ENCODE peak calls at places on chromosome 20, in five cellular contexts. One of them, this sample, is unnamed.

GRCh38 chr20:20073851-20074252 is 21.5 kb downstream of the CFAP61 start:
- DNase-seq in activated CD4-positive, CD25-positive, alpha-beta regulatory T cell: no peak
- DNase-seq in NCI-H1105 treated with DMSO at 0.1 percent for 48 hours: peak
- DNase-seq in GM10248: no peak
- DNase-seq in heart left ventricle: no peak
- DNase-seq in this sample: no peak

GRCh38 chr20:61497029-61497627 is 245.1 kb downstream of the CDH4 start:
- DNase-seq in activated CD4-positive, CD25-positive, alpha-beta regulatory T cell: no peak
- DNase-seq in NCI-H1105 treated with DMSO at 0.1 percent for 48 hours: no peak
- DNase-seq in GM10248: no peak
- DNase-seq in heart left ventricle: no peak
- DNase-seq in this sample: no peak

GRCh38 chr20:21190866-21191265 is 65.0 kb downstream of the KIZ start:
- DNase-seq in activated CD4-positive, CD25-positive, alpha-beta regulatory T cell: no peak
- DNase-seq in NCI-H1105 treated with DMSO at 0.1 percent for 48 hours: no peak
- DNase-seq in GM10248: no peak
- DNase-seq in heart left ventricle: no peak
- DNase-seq in this sample: no peak

GRCh38 chr20:45268531-45268930 is 14.2 kb upstream of the SLPI start:
- DNase-seq in activated CD4-positive, CD25-positive, alpha-beta regulatory T cell: no peak
- DNase-seq in NCI-H1105 treated with DMSO at 0.1 percent for 48 hours: no peak
- DNase-seq in GM10248: no peak
- DNase-seq in heart left ventricle: no peak
- DNase-seq in this sample: no peak

GRCh38 chr20:59560588-59561227 is 43.6 kb upstream of the PHACTR3 start:
- DNase-seq in activated CD4-positive, CD25-positive, alpha-beta regulatory T cell: no peak
- DNase-seq in NCI-H1105 treated with DMSO at 0.1 percent for 48 hours: peak
- DNase-seq in GM10248: peak
- DNase-seq in heart left ventricle: no peak
- DNase-seq in this sample: no peak

GRCh38 chr20:5349448-5349847 is 32.7 kb upstream of the PROKR2 start:
- DNase-seq in activated CD4-positive, CD25-positive, alpha-beta regulatory T cell: no peak
- DNase-seq in NCI-H1105 treated with DMSO at 0.1 percent for 48 hours: no peak
- DNase-seq in GM10248: no peak
- DNase-seq in heart left ventricle: no peak
- DNase-seq in this sample: no peak

GRCh38 chr20:34922654-34923381 is 32.8 kb downstream of the GSS start:
- DNase-seq in activated CD4-positive, CD25-positive, alpha-beta regulatory T cell: no peak
- DNase-seq in NCI-H1105 treated with DMSO at 0.1 percent for 48 hours: no peak
- DNase-seq in GM10248: no peak
- DNase-seq in heart left ventricle: no peak
- DNase-seq in this sample: no peak

GRCh38 chr20:38181207-38181693 is 16.2 kb upstream of the TGM2 start:
- DNase-seq in activated CD4-positive, CD25-positive, alpha-beta regulatory T cell: no peak
- DNase-seq in NCI-H1105 treated with DMSO at 0.1 percent for 48 hours: no peak
- DNase-seq in GM10248: peak
- DNase-seq in heart left ventricle: no peak
- DNase-seq in this sample: no peak

GRCh38 chr20:63517376-63518309 is 2.9 kb upstream of the PPDPF start:
- DNase-seq in activated CD4-positive, CD25-positive, alpha-beta regulatory T cell: no peak
- DNase-seq in NCI-H1105 treated with DMSO at 0.1 percent for 48 hours: no peak
- DNase-seq in GM10248: no peak
- DNase-seq in heart left ventricle: no peak
- DNase-seq in this sample: no peak

GRCh38 chr20:62066339-62066982 is 780 bp upstream of the TAF4 start:
- DNase-seq in activated CD4-positive, CD25-positive, alpha-beta regulatory T cell: no peak
- DNase-seq in NCI-H1105 treated with DMSO at 0.1 percent for 48 hours: peak
- DNase-seq in GM10248: peak
- DNase-seq in heart left ventricle: peak
- DNase-seq in this sample: peak

GRCh38 chr20:62480318-62480717 is 4.5 kb upstream of the GATA5 start:
- DNase-seq in activated CD4-positive, CD25-positive, alpha-beta regulatory T cell: no peak
- DNase-seq in NCI-H1105 treated with DMSO at 0.1 percent for 48 hours: no peak
- DNase-seq in GM10248: no peak
- DNase-seq in heart left ventricle: no peak
- DNase-seq in this sample: no peak

GRCh38 chr20:32507998-32508774 is 76.9 kb downstream of the NOL4L start:
- DNase-seq in activated CD4-positive, CD25-positive, alpha-beta regulatory T cell: no peak
- DNase-seq in NCI-H1105 treated with DMSO at 0.1 percent for 48 hours: no peak
- DNase-seq in GM10248: no peak
- DNase-seq in heart left ventricle: no peak
- DNase-seq in this sample: no peak

GRCh38 chr20:44918342-44918741 is 8.5 kb downstream of the PABPC1L start:
- DNase-seq in activated CD4-positive, CD25-positive, alpha-beta regulatory T cell: no peak
- DNase-seq in NCI-H1105 treated with DMSO at 0.1 percent for 48 hours: no peak
- DNase-seq in GM10248: no peak
- DNase-seq in heart left ventricle: no peak
- DNase-seq in this sample: no peak

GRCh38 chr20:57991211-57991841 is 237.1 kb downstream of the ANKRD60 start:
- DNase-seq in activated CD4-positive, CD25-positive, alpha-beta regulatory T cell: no peak
- DNase-seq in NCI-H1105 treated with DMSO at 0.1 percent for 48 hours: no peak
- DNase-seq in GM10248: no peak
- DNase-seq in heart left ventricle: no peak
- DNase-seq in this sample: no peak

GRCh38 chr20:29472606-29473005 is 1784.9 kb upstream of the DEFB115 start:
- DNase-seq in activated CD4-positive, CD25-positive, alpha-beta regulatory T cell: no peak
- DNase-seq in NCI-H1105 treated with DMSO at 0.1 percent for 48 hours: no peak
- DNase-seq in GM10248: no peak
- DNase-seq in heart left ventricle: no peak
- DNase-seq in this sample: no peak

GRCh38 chr20:21435576-21435975 is 38.2 kb upstream of the NKX2-4 start:
- DNase-seq in activated CD4-positive, CD25-positive, alpha-beta regulatory T cell: no peak
- DNase-seq in NCI-H1105 treated with DMSO at 0.1 percent for 48 hours: no peak
- DNase-seq in GM10248: no peak
- DNase-seq in heart left ventricle: no peak
- DNase-seq in this sample: no peak

GRCh38 chr20:47672166-47672565 is 113.1 kb downstream of the SULF2 start:
- DNase-seq in activated CD4-positive, CD25-positive, alpha-beta regulatory T cell: no peak
- DNase-seq in NCI-H1105 treated with DMSO at 0.1 percent for 48 hours: no peak
- DNase-seq in GM10248: peak
- DNase-seq in heart left ventricle: no peak
- DNase-seq in this sample: no peak

GRCh38 chr20:24780648-24781047 is 168.4 kb upstream of the CST7 start:
- DNase-seq in activated CD4-positive, CD25-positive, alpha-beta regulatory T cell: no peak
- DNase-seq in NCI-H1105 treated with DMSO at 0.1 percent for 48 hours: no peak
- DNase-seq in GM10248: no peak
- DNase-seq in heart left ventricle: no peak
- DNase-seq in this sample: no peak

GRCh38 chr20:723756-724155 is 44.5 kb downstream of the SLC52A3 start:
- DNase-seq in activated CD4-positive, CD25-positive, alpha-beta regulatory T cell: no peak
- DNase-seq in NCI-H1105 treated with DMSO at 0.1 percent for 48 hours: no peak
- DNase-seq in GM10248: no peak
- DNase-seq in heart left ventricle: peak
- DNase-seq in this sample: no peak

GRCh38 chr20:43508604-43509040 is 1.1 kb downstream of the L3MBTL1 start:
- DNase-seq in activated CD4-positive, CD25-positive, alpha-beta regulatory T cell: no peak
- DNase-seq in NCI-H1105 treated with DMSO at 0.1 percent for 48 hours: no peak
- DNase-seq in GM10248: no peak
- DNase-seq in heart left ventricle: no peak
- DNase-seq in this sample: no peak

GRCh38 chr20:32385541-32385940 is 27.4 kb downstream of the ASXL1 start:
- DNase-seq in activated CD4-positive, CD25-positive, alpha-beta regulatory T cell: no peak
- DNase-seq in NCI-H1105 treated with DMSO at 0.1 percent for 48 hours: no peak
- DNase-seq in GM10248: no peak
- DNase-seq in heart left ventricle: no peak
- DNase-seq in this sample: no peak

GRCh38 chr20:7722564-7722963 is 217.7 kb downstream of the HAO1 start:
- DNase-seq in activated CD4-positive, CD25-positive, alpha-beta regulatory T cell: no peak
- DNase-seq in NCI-H1105 treated with DMSO at 0.1 percent for 48 hours: no peak
- DNase-seq in GM10248: no peak
- DNase-seq in heart left ventricle: no peak
- DNase-seq in this sample: no peak

GRCh38 chr20:39631557-39631956 is 669.4 kb downstream of the DHX35 start:
- DNase-seq in activated CD4-positive, CD25-positive, alpha-beta regulatory T cell: no peak
- DNase-seq in NCI-H1105 treated with DMSO at 0.1 percent for 48 hours: no peak
- DNase-seq in GM10248: no peak
- DNase-seq in heart left ventricle: no peak
- DNase-seq in this sample: no peak

GRCh38 chr20:2217857-2218529 is 77.8 kb upstream of the TGM3 start:
- DNase-seq in activated CD4-positive, CD25-positive, alpha-beta regulatory T cell: no peak
- DNase-seq in NCI-H1105 treated with DMSO at 0.1 percent for 48 hours: no peak
- DNase-seq in GM10248: no peak
- DNase-seq in heart left ventricle: peak
- DNase-seq in this sample: no peak

GRCh38 chr20:8254911-8255582 is 123.0 kb downstream of the PLCB1 start:
- DNase-seq in activated CD4-positive, CD25-positive, alpha-beta regulatory T cell: no peak
- DNase-seq in NCI-H1105 treated with DMSO at 0.1 percent for 48 hours: no peak
- DNase-seq in GM10248: no peak
- DNase-seq in heart left ventricle: no peak
- DNase-seq in this sample: no peak

GRCh38 chr20:1938464-1939269 is 43.5 kb downstream of the SIRPA start:
- DNase-seq in activated CD4-positive, CD25-positive, alpha-beta regulatory T cell: no peak
- DNase-seq in NCI-H1105 treated with DMSO at 0.1 percent for 48 hours: no peak
- DNase-seq in GM10248: no peak
- DNase-seq in heart left ventricle: no peak
- DNase-seq in this sample: no peak

GRCh38 chr20:61958773-61959172 is 106.9 kb downstream of the TAF4 start:
- DNase-seq in activated CD4-positive, CD25-positive, alpha-beta regulatory T cell: no peak
- DNase-seq in NCI-H1105 treated with DMSO at 0.1 percent for 48 hours: no peak
- DNase-seq in GM10248: no peak
- DNase-seq in heart left ventricle: peak
- DNase-seq in this sample: no peak

GRCh38 chr20:61923371-61924166 is 142.1 kb downstream of the TAF4 start:
- DNase-seq in activated CD4-positive, CD25-positive, alpha-beta regulatory T cell: no peak
- DNase-seq in NCI-H1105 treated with DMSO at 0.1 percent for 48 hours: no peak
- DNase-seq in GM10248: no peak
- DNase-seq in heart left ventricle: no peak
- DNase-seq in this sample: no peak

GRCh38 chr20:605237-605636 is 4.9 kb downstream of the TCF15 start:
- DNase-seq in activated CD4-positive, CD25-positive, alpha-beta regulatory T cell: no peak
- DNase-seq in NCI-H1105 treated with DMSO at 0.1 percent for 48 hours: no peak
- DNase-seq in GM10248: no peak
- DNase-seq in heart left ventricle: no peak
- DNase-seq in this sample: no peak

GRCh38 chr20:23350855-23351838 is 556 bp downstream of the NXT1 start:
- DNase-seq in activated CD4-positive, CD25-positive, alpha-beta regulatory T cell: peak
- DNase-seq in NCI-H1105 treated with DMSO at 0.1 percent for 48 hours: peak
- DNase-seq in GM10248: peak
- DNase-seq in heart left ventricle: peak
- DNase-seq in this sample: peak

GRCh38 chr20:44501448-44501847 is 20.4 kb downstream of the SERINC3 start:
- DNase-seq in activated CD4-positive, CD25-positive, alpha-beta regulatory T cell: no peak
- DNase-seq in NCI-H1105 treated with DMSO at 0.1 percent for 48 hours: no peak
- DNase-seq in GM10248: no peak
- DNase-seq in heart left ventricle: no peak
- DNase-seq in this sample: no peak

This sample was measured in ureter.